ENCODE peak calls at places on chromosomes 2 and 18, in eight cellular contexts. F is tibial nerve, Q is suprapubic skin, H is H1, E is A549, L is sigmoid colon, X is stomach, I is GM12878. N is an unnamed sample.

GRCh38 chr2:173962036-173962435 is 3.1 kb downstream of the SP3 start:
- DNase-seq in F (no peak), Q (no peak), H (no peak), E (no peak), L (no peak), X (no peak), I (no peak), N (no peak)

GRCh38 chr2:108403494-108403893 is 25.7 kb downstream of the SULT1C4 start:
- DNase-seq in F (peak), Q (no peak), H (peak), E (no peak), L (no peak), X (no peak), I (no peak), N (no peak)

GRCh38 chr2:150480971-150481830 is 6.3 kb downstream of the RND3 start:
- DNase-seq in F (no peak), Q (no peak), H (no peak), E (no peak), L (no peak), X (no peak), I (no peak), N (no peak)

GRCh38 chr18:75384144-75384543 is 43.4 kb downstream of the SMIM21 start:
- DNase-seq in F (no peak), Q (no peak), H (no peak), E (no peak), L (no peak), X (no peak), I (no peak), N (no peak)

GRCh38 chr2:216327447-216327846 is 44.8 kb downstream of the MARCHF4 start:
- DNase-seq in F (no peak), Q (no peak), H (no peak), E (no peak), L (no peak), X (no peak), I (no peak), N (no peak)

GRCh38 chr2:75134802-75135201 is 64.5 kb downstream of the TACR1 start:
- DNase-seq in F (no peak), Q (no peak), H (no peak), E (no peak), L (no peak), X (no peak), I (no peak), N (no peak)

GRCh38 chr2:59025157-59025757 is 784.1 kb upstream of the FANCL start:
- DNase-seq in F (no peak), Q (no peak), H (peak), E (no peak), L (no peak), X (peak), I (no peak), N (peak)

GRCh38 chr18:47283476-47283875 is 32.0 kb upstream of the SKOR2 start:
- DNase-seq in F (no peak), Q (no peak), H (no peak), E (no peak), L (no peak), X (no peak), I (no peak), N (no peak)

GRCh38 chr2:194328456-194328855 is 1328.6 kb upstream of the SLC39A10 start:
- DNase-seq in F (no peak), Q (no peak), H (no peak), E (no peak), L (no peak), X (no peak), I (no peak), N (peak)

GRCh38 chr2:182372661-182373060 is 54.2 kb downstream of the PDE1A start:
- DNase-seq in F (no peak), Q (no peak), H (no peak), E (peak), L (peak), X (no peak), I (no peak), N (no peak)

GRCh38 chr2:85867556-85868292 is 21.1 kb downstream of the ST3GAL5 start:
- DNase-seq in F (no peak), Q (no peak), H (no peak), E (no peak), L (no peak), X (no peak), I (no peak), N (no peak)

DNA sequence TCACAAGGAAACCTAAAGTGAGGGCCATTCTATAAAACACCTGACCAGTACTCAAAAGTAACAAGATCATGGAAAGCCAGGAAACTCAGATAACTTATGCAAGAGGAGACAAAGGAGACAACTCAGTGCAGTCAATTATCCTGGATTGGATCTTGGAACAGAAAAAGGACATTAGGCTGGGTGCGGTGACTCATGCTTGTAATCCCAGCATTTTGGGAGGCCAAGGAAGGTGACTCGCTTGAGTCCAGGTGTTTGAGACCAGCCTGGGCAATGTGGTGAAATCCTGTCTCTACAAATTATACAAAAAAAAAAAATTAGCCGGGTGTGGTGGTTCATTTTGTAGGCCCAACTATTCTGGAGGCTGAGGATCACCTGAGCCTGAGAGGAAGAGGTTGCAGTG is 424.5 kb upstream of the SPRED2 start:
- DNase-seq in F (no peak), Q (no peak), H (no peak), E (no peak), L (no peak), X (no peak), I (no peak), N (no peak)
- TF ChIP-seq EP300 in F (no peak), Q (no peak), H (no peak), E (no peak), L (no peak), X (no peak), I (no peak), N (no peak)

GRCh38 chr2:41919135-41919534 is 128.7 kb upstream of the PKDCC start:
- DNase-seq in F (no peak), Q (peak), H (no peak), E (no peak), L (no peak), X (no peak), I (no peak), N (no peak)

GRCh38 chr2:41920181-41920580 is 127.6 kb upstream of the PKDCC start:
- DNase-seq in F (no peak), Q (no peak), H (no peak), E (no peak), L (no peak), X (no peak), I (no peak), N (no peak)

GRCh38 chr2:41922177-41922576 is 125.6 kb upstream of the PKDCC start:
- DNase-seq in F (no peak), Q (no peak), H (no peak), E (peak), L (no peak), X (no peak), I (no peak), N (no peak)

GRCh38 chr2:41923156-41923786 is 124.5 kb upstream of the PKDCC start:
- DNase-seq in F (no peak), Q (no peak), H (no peak), E (no peak), L (no peak), X (no peak), I (no peak), N (no peak)

DNA sequence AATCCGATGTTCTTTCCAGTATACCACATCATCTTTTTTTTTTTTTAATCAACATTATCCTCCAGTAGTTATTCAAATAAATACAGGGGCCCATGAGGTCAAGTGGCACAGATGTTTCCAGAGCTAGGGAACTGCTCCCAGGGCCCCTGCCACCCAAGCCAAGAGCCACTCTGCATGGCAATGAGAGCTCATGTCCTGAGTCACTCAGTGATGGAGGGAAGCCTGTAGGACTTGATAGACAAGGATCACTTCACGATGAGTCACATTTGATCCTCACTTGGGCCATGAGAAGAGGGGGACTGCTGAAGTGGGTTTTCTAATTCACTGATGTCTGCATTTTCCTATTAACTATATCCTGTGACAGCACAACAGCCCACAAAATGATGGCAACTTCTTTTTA is 127.0 kb upstream of the PKDCC start:
- DNase-seq in F (no peak), Q (no peak), H (no peak), E (no peak), L (no peak), X (no peak), I (no peak), N (no peak)
- TF ChIP-seq EP300 in F (no peak), Q (no peak), H (no peak), E (no peak), L (no peak), X (no peak), I (no peak), N (no peak)

GRCh38 chr2:48144777-48145176 is 238.5 kb upstream of the FBXO11 start:
- DNase-seq in F (no peak), Q (no peak), H (no peak), E (no peak), L (no peak), X (no peak), I (no peak), N (no peak)
- TF ChIP-seq EP300 in F (no peak), Q (no peak), H (no peak), E (no peak), L (no peak), X (no peak), I (no peak), N (no peak)

GRCh38 chr2:47653036-47653435 is 129.9 kb upstream of the MSH6 start:
- DNase-seq in F (no peak), Q (no peak), H (no peak), E (no peak), L (no peak), X (no peak), I (no peak), N (no peak)

GRCh38 chr2:47652041-47652713 is 130.8 kb upstream of the MSH6 start:
- DNase-seq in F (no peak), Q (no peak), H (no peak), E (no peak), L (no peak), X (no peak), I (no peak), N (no peak)

GRCh38 chr2:47650001-47650535 is 132.9 kb upstream of the MSH6 start:
- DNase-seq in F (no peak), Q (no peak), H (no peak), E (no peak), L (no peak), X (no peak), I (no peak), N (no peak)

GRCh38 chr2:47653909-47654789 is 128.8 kb upstream of the MSH6 start:
- DNase-seq in F (no peak), Q (no peak), H (peak), E (no peak), L (no peak), X (no peak), I (no peak), N (no peak)

GRCh38 chr2:47651296-47651695 is 131.6 kb upstream of the MSH6 start:
- DNase-seq in F (no peak), Q (no peak), H (no peak), E (no peak), L (no peak), X (no peak), I (no peak), N (no peak)
- TF ChIP-seq EP300 in F (no peak), Q (no peak), H (no peak), E (no peak), L (no peak), X (no peak), I (no peak), N (no peak)

GRCh38 chr2:160871096-160871495 is 289.1 kb upstream of the TANK start:
- DNase-seq in F (no peak), Q (no peak), H (no peak), E (no peak), L (no peak), X (no peak), I (no peak), N (no peak)

GRCh38 chr2:160871953-160872352 is 288.3 kb upstream of the TANK start:
- DNase-seq in F (no peak), Q (no peak), H (no peak), E (no peak), L (no peak), X (no peak), I (no peak), N (no peak)

GRCh38 chr2:160876765-160877164 is 283.5 kb upstream of the TANK start:
- DNase-seq in F (no peak), Q (no peak), H (no peak), E (no peak), L (no peak), X (no peak), I (no peak), N (no peak)

GRCh38 chr2:160878622-160879021 is 281.6 kb upstream of the TANK start:
- DNase-seq in F (no peak), Q (no peak), H (no peak), E (no peak), L (no peak), X (no peak), I (no peak), N (no peak)

DNA sequence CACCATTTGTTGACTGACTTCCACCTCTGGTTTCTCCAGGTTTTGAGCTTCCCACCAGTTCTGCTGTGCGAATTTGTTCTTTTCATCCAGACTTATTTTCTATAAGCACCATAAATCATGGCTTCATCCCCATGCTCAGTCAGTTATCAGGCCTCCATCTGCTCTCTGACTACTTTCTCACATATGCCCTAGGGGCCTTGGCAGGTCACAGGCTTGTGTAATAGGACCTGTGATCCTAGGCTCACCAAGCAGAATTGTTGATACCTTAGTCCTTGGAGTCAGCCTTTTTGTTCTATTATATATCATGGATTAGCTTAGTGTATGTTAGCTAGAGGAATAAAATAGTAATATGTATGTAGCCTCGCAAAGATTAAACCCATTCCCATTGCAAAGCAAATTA is 284.2 kb upstream of the TANK start:
- DNase-seq in F (no peak), Q (no peak), H (no peak), E (no peak), L (no peak), X (no peak), I (no peak), N (no peak)
- TF ChIP-seq EP300 in F (no peak), Q (no peak), H (no peak), E (no peak), L (no peak), X (no peak), I (no peak), N (no peak)

N was measured in upper lobe of left lung.